ENCODE peak calls at places on chromosomes 11 and 22, in five cellular contexts. L, Q, K, O and A are unnamed samples.
A peak's percentile ranks its signal among the peaks of the same experiment; 100 is the strongest.

GRCh38 chr11:33936745-33937612 is 45.1 kb upstream of the LMO2 start:
- DNase-seq in L (peak; percentile 25), Q (no peak), K (no peak), O (no peak), A (peak; percentile 64)

GRCh38 chr11:64095949-64096348 is 60.2 kb downstream of the FLRT1 start:
- DNase-seq in L (no peak), K (no peak), Q (no peak), O (no peak), A (no peak)

GRCh38 chr11:65887723-65888162 is 528 bp downstream of the FIBP start:
- DNase-seq in K (no peak), Q (no peak), O (no peak), L (no peak), A (no peak)

GRCh38 chr22:39179841-39180335 is 27.4 kb upstream of the CBX7 start:
- DNase-seq in Q (no peak), K (no peak), L (no peak), O (no peak), A (no peak)

GRCh38 chr11:61533039-61533375 is 24.5 kb downstream of the LRRC10B start:
- DNase-seq in K (no peak), Q (no peak), L (no peak), O (no peak), A (no peak)

GRCh38 chr22:37088108-37088605 is 21.4 kb downstream of the TMPRSS6 start:
- DNase-seq in Q (no peak), O (no peak), L (no peak), K (no peak), A (no peak)

GRCh38 chr22:47130883-47131610 is 368.6 kb downstream of the TBC1D22A start:
- DNase-seq in Q (no peak), L (no peak), K (no peak), O (no peak), A (no peak)

GRCh38 chr11:93791493-93791892 is 7.4 kb downstream of the MED17 start:
- DNase-seq in K (no peak), L (no peak), Q (no peak), O (no peak), A (no peak)

GRCh38 chr11:120079750-120080610 is 57.9 kb downstream of the TRIM29 start:
- DNase-seq in L (no peak), Q (no peak), K (no peak), O (no peak), A (no peak)

GRCh38 chr11:116465056-116465455 is 307.7 kb downstream of the BUD13 start:
- DNase-seq in L (no peak), K (no peak), Q (no peak), O (no peak), A (no peak)

GRCh38 chr11:76179147-76179546 is 27.2 kb downstream of the WNT11 start:
- DNase-seq in L (no peak), Q (no peak), O (no peak), K (no peak), A (no peak)

GRCh38 chr11:106152013-106152412 is 74.6 kb downstream of the AASDHPPT start:
- DNase-seq in Q (no peak), K (no peak), L (no peak), O (no peak), A (no peak)

DNA sequence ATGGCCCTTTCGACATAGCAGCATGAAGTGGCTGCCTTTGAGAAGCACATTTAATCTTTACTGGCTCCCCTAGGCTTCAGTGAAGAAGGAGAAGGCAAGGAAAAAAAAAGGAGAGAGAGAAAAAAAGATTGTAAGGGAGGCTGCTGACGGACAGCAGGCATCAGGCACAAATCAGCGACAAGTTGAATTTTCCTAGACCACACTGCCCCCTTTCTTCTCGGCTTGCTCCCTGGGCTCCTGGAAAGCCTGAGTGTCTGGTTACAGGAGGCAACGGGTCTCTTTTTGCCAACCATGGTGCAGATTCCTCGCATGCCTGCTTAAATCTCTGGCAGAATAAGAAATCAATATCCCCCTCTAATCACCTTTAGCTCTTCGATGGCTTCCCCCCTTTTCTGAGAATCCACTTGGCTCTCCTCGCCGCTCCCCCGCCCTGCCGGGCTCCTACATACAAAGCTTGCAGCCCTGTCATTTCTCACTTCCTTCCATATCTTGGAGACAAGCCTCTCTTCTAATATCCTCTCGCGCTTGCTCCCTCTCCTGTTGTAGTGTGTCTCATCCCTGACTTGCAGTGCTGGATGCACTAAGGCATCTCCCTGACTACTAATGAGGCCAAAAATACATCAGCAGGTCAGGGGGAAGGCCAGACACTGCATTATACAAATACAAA is 14.3 kb downstream of the BLID start:
- DNase-seq in K (peak; percentile 80), O (no peak), L (peak; percentile 65), Q (no peak), A (peak; percentile 27)
- H3K4me1 ChIP-seq in K (no peaks in the 10 kb centered on the region), O (no peaks in the 10 kb centered on the region), L (peaks cover 9% of the 10 kb centered on the region), Q (no peaks in the 10 kb centered on the region), A (peaks cover 22% of the 10 kb centered on the region)

DNA sequence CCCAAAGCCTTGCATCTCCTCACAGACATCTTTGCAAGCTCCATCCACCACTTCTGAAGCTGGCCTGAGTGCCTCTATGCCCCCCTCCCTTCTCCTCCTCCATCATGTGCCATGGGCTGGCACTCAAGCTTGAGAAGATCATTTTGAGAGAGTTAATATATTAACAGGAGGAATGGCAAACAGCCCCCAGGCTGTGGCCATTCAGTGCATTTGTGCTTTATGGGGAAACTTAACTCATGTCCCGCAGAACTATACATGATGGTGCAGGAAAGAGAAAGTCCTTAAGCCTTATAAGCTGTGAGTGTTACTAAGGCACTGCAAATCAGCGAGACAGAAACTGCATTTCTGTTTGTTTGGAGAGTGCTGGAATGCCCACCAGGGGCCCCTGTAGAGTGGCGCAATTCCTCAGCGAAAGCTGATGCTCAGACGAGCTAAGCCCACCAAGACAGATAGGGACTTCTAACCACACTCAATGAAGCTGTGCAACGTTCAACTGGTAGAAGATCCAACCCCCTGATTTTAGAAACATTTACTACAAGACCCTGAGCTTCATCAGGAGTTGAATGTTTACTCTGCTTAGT is 26.8 kb upstream of the PHLDA2 start:
- DNase-seq in Q (no peak), K (no peak), O (no peak), L (no peak), A (no peak)
- TF ChIP-seq CTCF in Q (no peak), K (no peak), O (no peak), L (no peak), A (no peak)

GRCh38 chr11:1300121-1300520 is 9.3 kb downstream of the TOLLIP start:
- DNase-seq in K (peak; percentile 9), O (no peak), Q (no peak), L (no peak), A (no peak)
- H3K4me1 ChIP-seq in K (peaks cover 27% of the 10 kb centered on the region), O (peaks cover 31% of the 10 kb centered on the region), Q (peaks cover 19% of the 10 kb centered on the region), L (peaks cover 45% of the 10 kb centered on the region), A (peaks cover 57% of the 10 kb centered on the region)

DNA sequence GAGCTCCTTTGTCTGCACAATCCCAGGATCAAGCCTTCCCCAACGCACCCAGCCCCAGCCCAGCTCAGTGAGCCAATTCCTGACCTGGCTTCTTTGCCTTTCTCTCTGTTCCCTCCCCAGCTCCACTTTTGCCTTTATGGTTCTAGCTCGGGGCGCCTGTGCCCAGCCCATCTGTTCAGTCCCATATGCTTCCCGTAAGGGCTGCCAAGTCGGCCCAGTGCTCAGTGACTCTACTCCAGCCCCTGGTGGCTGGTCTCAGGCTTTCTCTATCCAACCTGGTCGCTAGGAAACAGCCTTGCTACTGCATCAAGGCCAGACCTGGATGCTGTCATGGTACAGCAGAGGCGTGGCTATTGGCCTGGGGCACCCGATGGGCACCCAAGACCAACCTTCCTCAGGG is 178.1 kb downstream of the DSCAML1 start:
- DNase-seq in L (no peak), Q (no peak), K (no peak), O (no peak), A (no peak)
- TF ChIP-seq CTCF in L (no peak), Q (no peak), K (no peak), O (no peak), A (no peak)

DNA sequence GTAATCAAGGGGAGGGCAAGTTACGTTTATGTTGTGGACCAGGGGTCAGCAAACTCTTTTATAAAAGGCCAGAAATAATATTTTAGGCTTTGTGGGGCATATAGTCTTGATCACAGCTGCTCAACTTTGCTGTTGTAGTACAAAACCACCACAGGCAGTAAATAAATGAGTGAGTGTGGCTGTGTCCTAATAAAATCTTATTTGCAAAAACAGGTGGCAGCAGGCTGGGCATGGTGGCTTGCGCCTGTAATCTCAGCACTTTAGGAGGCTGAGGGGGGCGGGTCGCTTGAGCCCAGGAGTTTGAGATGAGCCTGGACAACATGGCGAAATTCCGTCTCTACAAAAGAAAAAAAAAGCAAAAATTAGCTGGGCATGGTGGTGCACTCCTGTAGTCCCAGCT is 57.9 kb upstream of the NUP160 start:
- DNase-seq in L (no peak), Q (no peak), O (no peak), K (no peak), A (no peak)
- H3K4me1 ChIP-seq in L (no peaks in the 10 kb centered on the region), Q (no peaks in the 10 kb centered on the region), O (no peaks in the 10 kb centered on the region), K (no peaks in the 10 kb centered on the region), A (no peaks in the 10 kb centered on the region)

DNA sequence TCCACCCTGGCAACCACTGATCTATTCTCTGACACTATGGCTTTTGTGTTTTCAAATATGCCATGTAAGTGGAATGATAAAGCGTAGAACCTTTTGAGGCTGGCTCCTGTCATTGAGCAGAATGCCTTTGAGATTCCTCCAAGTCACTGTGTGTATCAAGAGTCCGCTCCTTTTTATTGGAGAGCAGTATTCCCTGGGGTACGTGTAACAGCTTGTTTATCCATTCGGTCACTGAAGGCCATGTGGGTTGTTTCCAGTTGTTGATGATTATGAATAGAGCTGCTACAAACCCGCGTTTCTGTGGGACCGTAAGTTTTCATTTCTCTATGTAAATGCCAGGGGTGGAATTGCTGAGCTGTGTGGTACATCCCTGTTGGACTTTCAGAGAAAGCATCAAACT is 10.3 kb downstream of the TP53I11 start:
- DNase-seq in O (no peak), L (no peak), Q (no peak), K (no peak), A (no peak)
- TF ChIP-seq CTCF in O (no peak), L (no peak), Q (no peak), K (no peak), A (no peak)

GRCh38 chr22:44678980-44679647 is 22.9 kb upstream of the PRR5 start:
- DNase-seq in O (no peak), K (no peak), L (no peak), Q (no peak), A (no peak)
- H3K4me1 ChIP-seq in O (no peaks in the 10 kb centered on the region), K (peaks cover 11% of the 10 kb centered on the region), L (no peaks in the 10 kb centered on the region), Q (peaks cover 3% of the 10 kb centered on the region), A (no peaks in the 10 kb centered on the region)